ENCODE peak calls at places on chromosomes 1 and 21, in ten cellular contexts. V is A549; B is Peyer's patch; W is breast epithelium; N is Panc1; F is ovary; R is stomach; J is GM23248; E is body of pancreas; O is CD8-positive, alpha-beta memory T cell. A is an unnamed sample.

GRCh38 chr21:23534833-23535232 is 2072.4 kb downstream of the MRPL39 start:
- DNase-seq in V (no peak), B (no peak), W (no peak), N (no peak), F (no peak), R (no peak), J (no peak), E (no peak), O (no peak), A (no peak)

GRCh38 chr1:236143104-236143948 is 987 bp downstream of the GPR137B start:
- DNase-seq in V (no peak), B (no peak), W (no peak), N (no peak), F (peak), R (no peak), J (peak), E (no peak), O (no peak), A (no peak)

GRCh38 chr1:167791281-167792209 is 69.8 kb downstream of the MPZL1 start:
- DNase-seq in V (peak), B (no peak), W (no peak), N (no peak), F (no peak), R (peak), J (peak), E (peak), O (no peak), A (peak)

GRCh38 chr1:40634901-40635655 is 30.4 kb downstream of the RIMS3 start:
- DNase-seq in V (no peak), B (no peak), W (no peak), N (no peak), F (no peak), R (no peak), J (peak), E (no peak), O (no peak), A (peak)

GRCh38 chr21:42056468-42056867 is 14.6 kb upstream of the UMODL1 start:
- DNase-seq in V (no peak), B (peak), W (no peak), N (no peak), F (no peak), R (peak), J (peak), E (peak), O (no peak), A (no peak)

GRCh38 chr1:62425041-62425440 is 11.8 kb upstream of the USP1 start:
- DNase-seq in V (no peak), B (no peak), W (no peak), N (no peak), F (no peak), R (no peak), J (no peak), E (no peak), O (no peak), A (no peak)

GRCh38 chr21:25424674-25425073 is 182.6 kb downstream of the MRPL39 start:
- DNase-seq in V (no peak), B (no peak), W (no peak), N (no peak), F (no peak), R (no peak), J (no peak), E (no peak), O (no peak), A (no peak)

GRCh38 chr1:241770115-241770514 is 77.9 kb upstream of the EXO1 start:
- DNase-seq in V (no peak), B (no peak), W (no peak), N (no peak), F (no peak), R (no peak), J (no peak), E (no peak), O (no peak), A (no peak)

GRCh38 chr1:174344162-174344561 is 103.6 kb upstream of the GPR52 start:
- DNase-seq in V (no peak), B (no peak), W (no peak), N (no peak), F (no peak), R (no peak), J (no peak), E (no peak), O (no peak), A (no peak)

GRCh38 chr21:23853796-23854379 is 1753.4 kb downstream of the MRPL39 start:
- DNase-seq in V (peak), B (no peak), W (no peak), N (no peak), F (no peak), R (no peak), J (peak), E (no peak), O (no peak), A (no peak)

GRCh38 chr21:42668620-42669019 is 15.2 kb downstream of the PDE9A start:
- DNase-seq in V (no peak), B (no peak), W (no peak), N (no peak), F (no peak), R (no peak), J (no peak), E (no peak), O (no peak), A (no peak)

GRCh38 chr21:23524685-23525084 is 2082.6 kb downstream of the MRPL39 start:
- DNase-seq in V (no peak), B (no peak), W (no peak), N (no peak), F (no peak), R (no peak), J (no peak), E (no peak), O (no peak), A (no peak)

GRCh38 chr1:21647431-21648373 is 21.5 kb downstream of the RAP1GAP start:
- DNase-seq in V (peak), B (peak), W (no peak), N (no peak), F (peak), R (no peak), J (peak), E (peak), O (no peak), A (no peak)

GRCh38 chr1:112337028-112337531 is 58.9 kb upstream of the CTTNBP2NL start:
- DNase-seq in V (peak), B (no peak), W (no peak), N (peak), F (no peak), R (peak), J (peak), E (peak), O (no peak), A (no peak)

GRCh38 chr1:68231627-68232303 is 558 bp downstream of the WLS start:
- DNase-seq in V (peak), B (peak), W (peak), N (no peak), F (peak), R (peak), J (peak), E (peak), O (no peak), A (peak)

GRCh38 chr1:246427611-246428010 is 79.5 kb downstream of the SMYD3 start:
- DNase-seq in V (no peak), B (no peak), W (no peak), N (no peak), F (no peak), R (no peak), J (peak), E (no peak), O (no peak), A (no peak)

GRCh38 chr1:222712253-222713090 is at the start of the genes AIDA and BROX:
- DNase-seq in V (peak), B (peak), W (peak), N (peak), F (peak), R (peak), J (peak), E (peak), O (peak), A (peak)

GRCh38 chr1:34237416-34237815 is 60.7 kb downstream of the C1orf94 start:
- DNase-seq in V (no peak), B (no peak), W (no peak), N (no peak), F (no peak), R (no peak), J (no peak), E (no peak), O (no peak), A (no peak)

GRCh38 chr1:159229486-159229885 is 24.8 kb downstream of the ACKR1 start:
- DNase-seq in V (peak), B (peak), W (no peak), N (no peak), F (no peak), R (no peak), J (no peak), E (no peak), O (no peak), A (no peak)

GRCh38 chr1:15836772-15837669 is 10.5 kb upstream of the SPEN start:
- DNase-seq in V (no peak), B (peak), W (no peak), N (no peak), F (peak), R (peak), J (no peak), E (no peak), O (peak), A (no peak)

GRCh38 chr1:229699613-229700242 is 73.7 kb downstream of the URB2 start:
- DNase-seq in V (no peak), B (no peak), W (no peak), N (no peak), F (no peak), R (no peak), J (peak), E (no peak), O (no peak), A (no peak)

GRCh38 chr21:36965720-36966065 is 776 bp downstream of the HLCS start:
- DNase-seq in V (no peak), B (no peak), W (no peak), N (no peak), F (no peak), R (no peak), J (no peak), E (no peak), O (no peak), A (no peak)

GRCh38 chr1:6343506-6344405 is 49.8 kb downstream of the ACOT7 start:
- DNase-seq in V (peak), B (peak), W (no peak), N (peak), F (peak), R (peak), J (peak), E (peak), O (peak), A (no peak)

GRCh38 chr1:16218014-16218673 is 5.7 kb upstream of the ARHGEF19 start:
- DNase-seq in V (no peak), B (peak), W (no peak), N (no peak), F (peak), R (no peak), J (no peak), E (peak), O (no peak), A (no peak)

GRCh38 chr1:30322859-30323257 is 400.5 kb downstream of the MATN1 start:
- DNase-seq in V (no peak), B (no peak), W (no peak), N (no peak), F (no peak), R (peak), J (no peak), E (no peak), O (no peak), A (no peak)

GRCh38 chr1:93353286-93353685 is 7.6 kb downstream of the DR1 start:
- DNase-seq in V (no peak), B (no peak), W (no peak), N (no peak), F (no peak), R (no peak), J (peak), E (no peak), O (no peak), A (no peak)

GRCh38 chr1:68178821-68179490 is 53.4 kb downstream of the WLS start:
- DNase-seq in V (no peak), B (no peak), W (no peak), N (peak), F (no peak), R (no peak), J (peak), E (no peak), O (no peak), A (no peak)

GRCh38 chr1:29532741-29533140 is 296.4 kb downstream of the PTPRU start:
- DNase-seq in V (no peak), B (no peak), W (no peak), N (no peak), F (no peak), R (peak), J (no peak), E (no peak), O (no peak), A (no peak)

GRCh38 chr1:87197156-87197555 is 131.5 kb upstream of the LMO4 start:
- DNase-seq in V (no peak), B (no peak), W (no peak), N (no peak), F (no peak), R (no peak), J (peak), E (no peak), O (no peak), A (no peak)

GRCh38 chr1:30232288-30232899 is 491.0 kb downstream of the MATN1 start:
- DNase-seq in V (peak), B (no peak), W (no peak), N (peak), F (no peak), R (no peak), J (peak), E (no peak), O (peak), A (no peak)

GRCh38 chr1:161502641-161503393 is 2.4 kb upstream of the FCGR2A start:
- DNase-seq in V (no peak), B (no peak), W (no peak), N (no peak), F (no peak), R (no peak), J (peak), E (no peak), O (no peak), A (no peak)

GRCh38 chr1:26970810-26971209 is 10.5 kb upstream of the KDF1 start:
- DNase-seq in V (peak), B (no peak), W (no peak), N (no peak), F (no peak), R (peak), J (no peak), E (peak), O (no peak), A (no peak)

GRCh38 chr1:231065510-231066241 is 25.6 kb upstream of the FAM89A start:
- DNase-seq in V (no peak), B (no peak), W (no peak), N (no peak), F (no peak), R (no peak), J (no peak), E (no peak), O (no peak), A (no peak)

GRCh38 chr1:38285807-38286530 is 239.4 kb upstream of the POU3F1 start:
- DNase-seq in V (no peak), B (no peak), W (no peak), N (no peak), F (no peak), R (no peak), J (no peak), E (no peak), O (no peak), A (no peak)

GRCh38 chr1:92488832-92489231 is 2.1 kb upstream of the GFI1 start:
- DNase-seq in V (no peak), B (no peak), W (no peak), N (no peak), F (no peak), R (no peak), J (peak), E (no peak), O (no peak), A (no peak)

GRCh38 chr1:3183439-3183838 is 114.4 kb downstream of the PRDM16 start:
- DNase-seq in V (no peak), B (no peak), W (no peak), N (no peak), F (no peak), R (no peak), J (no peak), E (no peak), O (no peak), A (no peak)

GRCh38 chr1:3160647-3161046 is 91.6 kb downstream of the PRDM16 start:
- DNase-seq in V (no peak), B (no peak), W (no peak), N (no peak), F (no peak), R (no peak), J (no peak), E (no peak), O (no peak), A (no peak)

GRCh38 chr21:38807481-38807880 is 1.8 kb downstream of the ETS2 start:
- DNase-seq in V (no peak), B (no peak), W (no peak), N (no peak), F (no peak), R (no peak), J (peak), E (no peak), O (no peak), A (no peak)

GRCh38 chr1:98217601-98218000 is 296.8 kb upstream of the DPYD start:
- DNase-seq in V (no peak), B (no peak), W (no peak), N (no peak), F (no peak), R (no peak), J (no peak), E (no peak), O (no peak), A (no peak)
- H3K27ac ChIP-seq in V (no peak), B (no peak), W (no peak), N (no peak), F (no peak), R (no peak), J (no peak), E (no peak), O (no peak), A (no peak)

GRCh38 chr1:164648211-164649080 is 89.5 kb downstream of the PBX1 start:
- DNase-seq in V (peak), B (no peak), W (no peak), N (no peak), F (no peak), R (peak), J (no peak), E (peak), O (no peak), A (no peak)

GRCh38 chr1:164649146-164649545 is 90.2 kb downstream of the PBX1 start:
- DNase-seq in V (no peak), B (no peak), W (no peak), N (no peak), F (no peak), R (no peak), J (no peak), E (no peak), O (no peak), A (no peak)

GRCh38 chr1:164644774-164645634 is 86.0 kb downstream of the PBX1 start:
- DNase-seq in V (no peak), B (no peak), W (no peak), N (no peak), F (no peak), R (no peak), J (peak), E (no peak), O (no peak), A (no peak)

GRCh38 chr1:164645921-164646320 is 86.9 kb downstream of the PBX1 start:
- DNase-seq in V (no peak), B (no peak), W (no peak), N (no peak), F (no peak), R (no peak), J (no peak), E (no peak), O (no peak), A (no peak)

GRCh38 chr1:164647211-164647610 is 88.2 kb downstream of the PBX1 start:
- DNase-seq in V (no peak), B (no peak), W (no peak), N (no peak), F (no peak), R (no peak), J (no peak), E (no peak), O (no peak), A (no peak)
- H3K27ac ChIP-seq in V (peak), B (no peak), W (peak), N (no peak), F (no peak), R (no peak), J (no peak), E (peak), O (no peak), A (no peak)

GRCh38 chr1:1907098-1907736 is 7.8 kb upstream of the CALML6 start:
- DNase-seq in V (no peak), B (peak), W (peak), N (no peak), F (peak), R (peak), J (peak), E (peak), O (no peak), A (no peak)
- H3K27ac ChIP-seq in V (peak), B (no peak), W (no peak), N (peak), F (peak), R (peak), J (peak), E (no peak), O (no peak), A (no peak)

GRCh38 chr1:210853276-210853675 is 280.7 kb downstream of the KCNH1 start:
- DNase-seq in V (no peak), B (no peak), W (no peak), N (no peak), F (no peak), R (no peak), J (no peak), E (no peak), O (no peak), A (no peak)

GRCh38 chr1:210855440-210855839 is 278.5 kb downstream of the KCNH1 start:
- DNase-seq in V (no peak), B (no peak), W (no peak), N (no peak), F (no peak), R (no peak), J (no peak), E (no peak), O (no peak), A (no peak)

GRCh38 chr1:210848474-210848873 is 285.5 kb downstream of the KCNH1 start:
- DNase-seq in V (no peak), B (no peak), W (no peak), N (no peak), F (no peak), R (no peak), J (no peak), E (no peak), O (no peak), A (no peak)

DNA sequence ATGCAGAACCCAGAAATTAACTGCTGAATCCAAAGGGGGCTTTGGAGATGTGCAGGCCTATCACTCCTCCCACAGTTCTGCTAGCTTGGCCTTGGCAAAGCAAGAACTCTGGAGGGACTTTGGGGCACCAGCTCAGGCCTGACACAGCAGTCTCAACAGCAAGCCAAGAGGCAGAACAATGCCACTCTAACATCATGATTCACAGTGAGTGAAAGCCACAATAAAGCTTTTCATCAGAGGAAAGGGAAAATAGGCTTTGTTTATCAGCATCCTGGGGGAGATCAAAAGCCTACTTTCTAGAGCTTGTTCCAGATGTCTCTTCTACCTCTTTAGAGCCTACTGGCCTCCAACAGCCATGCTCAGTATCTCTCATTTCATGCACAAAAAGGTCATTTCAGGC is 283.4 kb downstream of the KCNH1 start:
- DNase-seq in V (no peak), B (no peak), W (no peak), N (no peak), F (no peak), R (no peak), J (no peak), E (no peak), O (no peak), A (peak)
- H3K27ac ChIP-seq in V (peak), B (no peak), W (no peak), N (no peak), F (no peak), R (no peak), J (no peak), E (no peak), O (no peak), A (peak)

GRCh38 chr1:169312084-169312954 is 55.3 kb downstream of the NME7 start:
- DNase-seq in V (peak), B (no peak), W (no peak), N (peak), F (no peak), R (no peak), J (peak), E (no peak), O (peak), A (no peak)
- H3K27ac ChIP-seq in V (peak), B (no peak), W (no peak), N (no peak), F (no peak), R (no peak), J (peak), E (no peak), O (no peak), A (no peak)

GRCh38 chr1:9169601-9170137 is 40.8 kb upstream of the GPR157 start:
- DNase-seq in V (no peak), B (no peak), W (no peak), N (no peak), F (no peak), R (no peak), J (peak), E (no peak), O (no peak), A (no peak)

GRCh38 chr1:9174243-9174642 is 45.3 kb upstream of the GPR157 start:
- DNase-seq in V (no peak), B (no peak), W (no peak), N (no peak), F (no peak), R (no peak), J (no peak), E (no peak), O (no peak), A (no peak)

GRCh38 chr1:9180077-9180819 is 51.3 kb upstream of the GPR157 start:
- DNase-seq in V (peak), B (no peak), W (no peak), N (no peak), F (no peak), R (no peak), J (peak), E (no peak), O (no peak), A (no peak)

GRCh38 chr1:9179450-9179849 is 50.5 kb upstream of the GPR157 start:
- DNase-seq in V (no peak), B (no peak), W (no peak), N (no peak), F (no peak), R (no peak), J (no peak), E (no peak), O (no peak), A (no peak)

GRCh38 chr1:9174762-9175161 is 45.9 kb upstream of the GPR157 start:
- DNase-seq in V (no peak), B (no peak), W (no peak), N (no peak), F (no peak), R (no peak), J (no peak), E (no peak), O (no peak), A (no peak)
- H3K27ac ChIP-seq in V (no peak), B (no peak), W (no peak), N (no peak), F (no peak), R (no peak), J (no peak), E (no peak), O (no peak), A (no peak)

DNA sequence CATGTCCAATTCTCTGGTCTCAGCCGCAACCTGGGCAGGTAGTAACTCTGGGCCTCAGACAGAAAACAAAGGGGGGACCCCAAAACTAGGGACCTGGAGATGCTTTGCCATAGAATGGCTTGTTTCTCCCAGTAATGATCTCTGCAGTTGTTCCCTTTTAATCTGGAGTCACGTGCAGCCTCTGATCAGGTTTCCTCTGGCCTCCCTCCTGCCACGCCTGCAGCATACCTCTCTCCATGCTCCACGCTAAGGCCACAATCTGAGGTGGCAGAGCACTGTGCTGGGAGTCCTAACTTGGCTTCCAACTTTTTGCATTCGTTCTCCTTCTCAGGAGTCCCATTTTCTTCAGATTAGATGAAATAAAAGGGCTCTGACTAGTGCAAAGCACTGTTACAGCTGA is 1.9 kb downstream of the PABPC4 start:
- DNase-seq in V (no peak), B (no peak), W (no peak), N (no peak), F (no peak), R (peak), J (peak), E (peak), O (no peak), A (no peak)
- H3K27ac ChIP-seq in V (peak), B (no peak), W (peak), N (peak), F (no peak), R (no peak), J (peak), E (peak), O (peak), A (no peak)